ENCODE peak calls at places on chromosomes 12 and 14, in five cellular contexts. V is A549, F is IMR-90, D is HepG2, P is K562. S is an unnamed sample.

GRCh38 chr12:106897082-106897481 is 58.6 kb upstream of the TMEM263 start:
- DNase-seq in V (peak; percentile 46), F (peak; percentile 45), D (peak; percentile 25), P (no peak), S (no peak)

GRCh38 chr12:40016960-40017359 is 88.9 kb downstream of the SLC2A13 start:
- DNase-seq in V (peak; percentile 74), F (peak; percentile 89), D (no peak), P (peak; percentile 16), S (no peak)

GRCh38 chr12:118357327-118358007 is 15.2 kb downstream of the TAOK3 start:
- DNase-seq in V (peak; percentile 76), F (peak; percentile 65), D (no peak), P (peak; percentile 90), S (no peak)

GRCh38 chr14:94500264-94500663 is 9.0 kb downstream of the SERPINA12 start:
- DNase-seq in V (no peak), F (no peak), D (no peak), P (no peak), S (no peak)

GRCh38 chr12:78210494-78210860 is 379.8 kb downstream of the NAV3 start:
- DNase-seq in V (no peak), F (no peak), D (no peak), P (no peak), S (no peak)

GRCh38 chr12:25594376-25594775 is 41.3 kb upstream of the LMNTD1 start:
- DNase-seq in V (no peak), F (no peak), D (no peak), P (no peak), S (no peak)

GRCh38 chr12:114938487-114939210 is 254.7 kb upstream of the TBX3 start:
- DNase-seq in V (no peak), F (no peak), D (no peak), P (no peak), S (no peak)

GRCh38 chr12:126742326-126742725 is 1524.6 kb upstream of the TMEM132C start:
- DNase-seq in V (no peak), F (no peak), D (no peak), P (no peak), S (no peak)

GRCh38 chr12:130336723-130337475 is 788 bp upstream of the PIWIL1 start:
- DNase-seq in V (no peak), F (no peak), D (no peak), P (no peak), S (no peak)

GRCh38 chr12:102702447-102703114 is 214.5 kb downstream of the PAH start:
- DNase-seq in V (peak; percentile 59), F (peak; percentile 65), D (peak; percentile 54), P (peak; percentile 63), S (peak; percentile 65)

GRCh38 chr12:53295070-53295890 is at the start of gene PFDN5:
- DNase-seq in V (peak; percentile 96), F (peak; percentile 92), D (peak; percentile 84), P (peak; percentile 87), S (peak; percentile 86)

GRCh38 chr14:41606249-41607118 is at the start of gene LRFN5:
- DNase-seq in V (no peak), F (peak; percentile 49), D (no peak), P (no peak), S (no peak)

GRCh38 chr12:6552140-6552551 is 3.7 kb downstream of the IFFO1 start:
- DNase-seq in V (no peak), F (no peak), D (no peak), P (no peak), S (no peak)

GRCh38 chr12:47276253-47277070 is 196.7 kb upstream of the AMIGO2 start:
- DNase-seq in V (peak; percentile 85), F (peak; percentile 79), D (peak; percentile 29), P (peak; percentile 59), S (no peak)

GRCh38 chr14:101408077-101408831 is 153.0 kb upstream of the DIO3 start:
- DNase-seq in V (no peak), F (peak; percentile 90), D (no peak), P (no peak), S (no peak)

GRCh38 chr14:60905930-60906329 is 74.9 kb downstream of the TRMT5 start:
- DNase-seq in V (no peak), F (peak; percentile 38), D (no peak), P (no peak), S (no peak)

DNA sequence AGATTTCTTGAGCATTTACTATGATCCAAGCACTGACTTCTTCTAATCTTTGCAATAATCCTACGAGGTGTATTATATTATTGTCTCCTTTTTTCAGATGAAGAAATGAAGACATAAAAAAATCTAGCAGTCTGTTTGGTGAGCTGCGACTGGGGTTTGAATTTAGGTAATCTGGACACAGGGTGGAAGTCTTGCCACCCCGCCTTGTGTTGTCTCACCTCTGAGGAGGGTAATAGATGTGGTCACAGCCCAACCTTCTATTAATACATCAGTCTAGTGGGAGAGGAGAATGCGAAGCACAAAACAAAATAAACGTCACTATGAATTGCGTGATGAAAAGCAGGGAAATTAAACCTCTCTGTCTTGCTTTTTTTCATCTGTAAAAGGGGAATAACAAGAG is 993.9 kb downstream of the VRK1 start:
- DNase-seq in V (no peak), F (no peak), D (no peak), P (no peak), S (no peak)
- TF ChIP-seq MAFK in V (no peak), F (no peak), D (no peak), P (no peak), S (no peak)

GRCh38 chr14:56474419-56475022 is 105.1 kb upstream of the TMEM260 start:
- DNase-seq in V (peak; percentile 37), F (peak; percentile 41), D (peak; percentile 16), P (peak; percentile 22), S (no peak)
- TF ChIP-seq MAFK in V (no peak), F (no peak), D (no peak), P (no peak), S (no peak)

DNA sequence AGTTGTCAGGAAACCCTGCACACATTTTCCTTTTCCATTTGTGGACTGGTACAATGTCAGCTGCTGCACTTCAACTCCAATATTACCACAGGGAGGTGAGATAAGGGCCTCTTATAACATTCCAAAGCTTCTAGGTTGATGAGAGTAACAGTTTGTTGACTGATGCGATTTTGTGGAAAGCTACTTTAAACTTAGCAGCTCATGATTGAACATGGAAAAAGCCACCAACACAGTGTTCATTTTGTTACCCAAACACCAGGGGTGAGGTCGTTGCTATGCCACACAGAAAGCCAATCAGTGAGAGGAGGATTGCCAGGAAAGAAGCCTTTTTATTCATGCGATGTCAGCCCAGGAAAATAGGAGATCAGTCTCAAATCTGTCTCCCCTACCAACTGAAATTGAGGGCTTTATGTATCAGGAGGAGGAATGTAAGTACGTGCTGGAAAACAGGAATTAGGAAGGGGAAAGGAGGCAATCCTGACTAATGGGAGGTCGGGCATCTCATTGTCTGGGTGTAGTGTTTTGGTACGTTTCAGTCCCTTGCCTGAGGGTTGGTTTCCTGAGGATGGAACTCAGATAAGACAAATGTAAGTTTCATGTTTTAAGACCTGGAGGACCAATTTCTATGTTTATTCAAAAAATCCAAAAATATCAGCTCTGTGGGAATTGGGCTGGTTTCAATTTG is 92.7 kb upstream of the PLEKHA5 start:
- DNase-seq in V (no peak), F (peak; percentile 39), D (no peak), P (no peak), S (no peak)
- TF ChIP-seq MAFK in V (no peak), F (no peak), D (no peak), P (no peak), S (no peak)

DNA sequence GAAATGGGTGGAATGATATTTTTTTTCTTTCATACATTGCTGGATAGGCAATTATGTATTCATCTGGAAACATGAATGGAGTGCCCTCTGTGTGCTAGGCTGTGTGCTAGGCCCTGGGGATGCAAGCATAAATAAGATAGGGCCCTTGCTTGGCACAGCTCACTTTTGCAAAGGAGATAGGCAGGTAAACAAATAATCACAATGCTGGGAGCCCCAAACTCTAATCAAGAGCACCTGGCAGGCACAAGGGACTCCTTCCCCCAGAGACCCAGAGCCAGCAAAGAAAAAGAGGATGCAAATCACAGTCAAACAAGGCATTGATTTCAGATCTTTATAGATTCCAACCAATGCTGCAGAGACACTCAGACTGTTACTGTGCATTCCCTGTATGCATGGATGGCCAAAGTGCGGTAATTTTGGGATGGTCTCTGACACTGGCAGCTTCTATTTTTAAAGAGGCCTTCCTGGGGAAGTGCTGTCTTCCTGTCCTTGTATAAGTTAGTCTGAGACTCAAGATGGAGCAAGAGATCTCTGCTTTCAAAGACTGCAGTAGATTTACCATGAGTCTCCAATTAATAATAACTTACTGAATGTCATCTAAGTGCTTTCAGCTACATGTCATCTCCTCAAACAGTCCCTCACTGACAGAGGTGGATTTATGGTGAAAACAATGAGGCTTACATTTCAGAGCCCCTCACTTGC is 45.1 kb upstream of the CPM start:
- DNase-seq in V (no peak), F (no peak), D (no peak), P (no peak), S (no peak)
- TF ChIP-seq MAFK in V (no peak), F (no peak), D (no peak), P (no peak), S (no peak)

GRCh38 chr12:104177663-104178501 is 37.7 kb upstream of the TXNRD1 start:
- DNase-seq in V (peak; percentile 95), F (peak; percentile 97), D (peak; percentile 8), P (peak; percentile 62), S (peak; percentile 38)

GRCh38 chr12:104180389-104180788 is 35.2 kb upstream of the TXNRD1 start:
- DNase-seq in V (peak; percentile 85), F (no peak), D (no peak), P (no peak), S (no peak)

GRCh38 chr12:104175726-104176247 is 37.8 kb upstream of the NFYB start:
- DNase-seq in V (no peak), F (no peak), D (no peak), P (no peak), S (no peak)

GRCh38 chr12:104181313-104181712 is 34.3 kb upstream of the TXNRD1 start:
- DNase-seq in V (peak; percentile 63), F (peak; percentile 67), D (no peak), P (no peak), S (no peak)

DNA sequence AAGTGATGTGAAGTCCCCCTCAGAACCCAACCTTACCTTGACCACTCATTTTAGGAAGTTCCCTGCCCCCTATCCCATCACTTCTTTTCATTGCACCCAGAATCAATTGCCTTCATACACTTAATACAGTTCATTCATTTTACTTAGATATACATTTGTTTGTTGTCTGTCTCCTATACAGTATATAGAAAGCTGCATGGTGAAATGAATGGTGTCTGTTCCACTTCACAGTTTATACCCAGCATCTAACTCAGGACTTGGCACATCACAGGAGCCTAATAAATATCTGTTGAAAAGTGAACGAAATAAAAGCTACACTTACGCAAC is 38.3 kb upstream of the TXNRD1 start:
- DNase-seq in V (no peak), F (no peak), D (no peak), P (no peak), S (no peak)
- TF ChIP-seq MAFK in V (no peak), F (no peak), D (no peak), P (no peak), S (no peak)

DNA sequence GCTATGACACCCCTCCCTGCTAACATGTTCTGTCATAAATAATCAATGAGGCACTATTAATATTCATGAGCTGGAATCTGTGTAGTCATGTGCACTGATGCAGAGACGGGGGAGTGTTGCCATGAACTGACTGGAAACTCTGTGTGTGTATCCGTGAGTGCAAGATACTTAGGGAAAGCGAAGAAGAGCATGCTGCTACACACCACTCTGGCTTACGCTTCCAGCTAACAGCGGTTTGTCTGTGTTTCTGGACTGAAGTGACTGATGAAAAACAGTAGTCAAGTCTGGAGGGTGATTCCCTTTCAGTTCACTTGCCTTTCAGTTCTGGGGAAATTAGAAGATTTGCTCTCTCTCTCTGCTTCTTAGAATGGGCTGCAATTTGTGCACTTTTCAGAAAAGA is 249.5 kb downstream of the PDZRN4 start:
- DNase-seq in V (no peak), F (no peak), D (no peak), P (no peak), S (no peak)
- TF ChIP-seq MAFK in V (no peak), F (no peak), D (no peak), P (no peak), S (no peak)